ENCODE peak calls at places on chromosomes 2 and 18, in eight cellular contexts. One of them, this sample, is unnamed.

GRCh38 chr18:55779711-55780590 is 192.0 kb upstream of the TCF4 start:
- DNase-seq in iPS-NIHi11: peak; percentile 54
- DNase-seq in cardiac muscle cell: peak; percentile 63
- DNase-seq in adrenal gland: no peak
- DNase-seq in foreskin fibroblast: no peak
- DNase-seq in activated CD4-positive, alpha-beta T cell treated with anti-CD3 and anti-CD28 coated beads for 36 hours: peak; percentile 20
- DNase-seq in endothelial cell: peak; percentile 69
- DNase-seq in skeletal muscle cell: no peak
- DNase-seq in this sample: no peak

GRCh38 chr2:176088048-176088936 is 4.2 kb upstream of the HOXD13 start:
- DNase-seq in activated CD4-positive, alpha-beta T cell treated with anti-CD3 and anti-CD28 coated beads for 36 hours: peak; percentile 61
- DNase-seq in skeletal muscle cell: no peak
- DNase-seq in foreskin fibroblast: peak; percentile 43
- DNase-seq in iPS-NIHi11: peak; percentile 64
- DNase-seq in adrenal gland: peak; percentile 33
- DNase-seq in cardiac muscle cell: peak; percentile 77
- DNase-seq in endothelial cell: peak; percentile 74
- DNase-seq in this sample: no peak

GRCh38 chr18:55435592-55435991 is 152.4 kb downstream of the TCF4 start:
- DNase-seq in foreskin fibroblast: no peak
- DNase-seq in cardiac muscle cell: no peak
- DNase-seq in endothelial cell: no peak
- DNase-seq in skeletal muscle cell: no peak
- DNase-seq in activated CD4-positive, alpha-beta T cell treated with anti-CD3 and anti-CD28 coated beads for 36 hours: no peak
- DNase-seq in iPS-NIHi11: no peak
- DNase-seq in adrenal gland: no peak
- DNase-seq in this sample: no peak

GRCh38 chr2:172053486-172053885 is 31.8 kb upstream of the DLX1 start:
- DNase-seq in endothelial cell: no peak
- DNase-seq in foreskin fibroblast: no peak
- DNase-seq in activated CD4-positive, alpha-beta T cell treated with anti-CD3 and anti-CD28 coated beads for 36 hours: no peak
- DNase-seq in iPS-NIHi11: no peak
- DNase-seq in adrenal gland: no peak
- DNase-seq in cardiac muscle cell: no peak
- DNase-seq in skeletal muscle cell: no peak
- DNase-seq in this sample: no peak

GRCh38 chr2:182372661-182373060 is 54.2 kb downstream of the PDE1A start:
- DNase-seq in skeletal muscle cell: peak; percentile 64
- DNase-seq in foreskin fibroblast: peak; percentile 82
- DNase-seq in activated CD4-positive, alpha-beta T cell treated with anti-CD3 and anti-CD28 coated beads for 36 hours: no peak
- DNase-seq in adrenal gland: no peak
- DNase-seq in cardiac muscle cell: no peak
- DNase-seq in endothelial cell: no peak
- DNase-seq in iPS-NIHi11: peak; percentile 31
- DNase-seq in this sample: no peak

GRCh38 chr2:55111570-55112228 is 61.4 kb upstream of the RTN4 start:
- DNase-seq in adrenal gland: peak; percentile 92
- DNase-seq in activated CD4-positive, alpha-beta T cell treated with anti-CD3 and anti-CD28 coated beads for 36 hours: no peak
- DNase-seq in iPS-NIHi11: no peak
- DNase-seq in skeletal muscle cell: peak; percentile 93
- DNase-seq in cardiac muscle cell: peak; percentile 25
- DNase-seq in foreskin fibroblast: peak; percentile 94
- DNase-seq in endothelial cell: no peak
- DNase-seq in this sample: no peak

GRCh38 chr2:217827430-217828201 is 175.2 kb downstream of the TNS1 start:
- DNase-seq in activated CD4-positive, alpha-beta T cell treated with anti-CD3 and anti-CD28 coated beads for 36 hours: no peak
- DNase-seq in iPS-NIHi11: no peak
- DNase-seq in cardiac muscle cell: no peak
- DNase-seq in adrenal gland: peak; percentile 80
- DNase-seq in endothelial cell: no peak
- DNase-seq in skeletal muscle cell: no peak
- DNase-seq in foreskin fibroblast: no peak
- DNase-seq in this sample: no peak

GRCh38 chr18:13313006-13313661 is 94.6 kb downstream of the LDLRAD4 start:
- DNase-seq in endothelial cell: no peak
- DNase-seq in foreskin fibroblast: no peak
- DNase-seq in cardiac muscle cell: no peak
- DNase-seq in skeletal muscle cell: no peak
- DNase-seq in activated CD4-positive, alpha-beta T cell treated with anti-CD3 and anti-CD28 coated beads for 36 hours: peak; percentile 44
- DNase-seq in iPS-NIHi11: no peak
- DNase-seq in adrenal gland: no peak
- DNase-seq in this sample: peak; percentile 12

GRCh38 chr2:217919781-217920351 is 82.9 kb downstream of the TNS1 start:
- DNase-seq in foreskin fibroblast: peak; percentile 59
- DNase-seq in activated CD4-positive, alpha-beta T cell treated with anti-CD3 and anti-CD28 coated beads for 36 hours: no peak
- DNase-seq in iPS-NIHi11: no peak
- DNase-seq in skeletal muscle cell: no peak
- DNase-seq in cardiac muscle cell: no peak
- DNase-seq in adrenal gland: peak; percentile 78
- DNase-seq in endothelial cell: no peak
- DNase-seq in this sample: no peak

GRCh38 chr18:51867767-51868166 is 472.2 kb upstream of the DCC start:
- DNase-seq in adrenal gland: no peak
- DNase-seq in skeletal muscle cell: peak; percentile 1
- DNase-seq in endothelial cell: no peak
- DNase-seq in iPS-NIHi11: peak; percentile 15
- DNase-seq in cardiac muscle cell: peak; percentile 74
- DNase-seq in foreskin fibroblast: peak; percentile 1
- DNase-seq in activated CD4-positive, alpha-beta T cell treated with anti-CD3 and anti-CD28 coated beads for 36 hours: peak; percentile 14
- DNase-seq in this sample: no peak

GRCh38 chr2:27627963-27628766 is 647 bp downstream of the CCDC121 start:
- DNase-seq in adrenal gland: peak; percentile 50
- DNase-seq in iPS-NIHi11: peak; percentile 11
- DNase-seq in cardiac muscle cell: peak; percentile 42
- DNase-seq in foreskin fibroblast: peak; percentile 83
- DNase-seq in endothelial cell: no peak
- DNase-seq in activated CD4-positive, alpha-beta T cell treated with anti-CD3 and anti-CD28 coated beads for 36 hours: peak; percentile 45
- DNase-seq in skeletal muscle cell: peak; percentile 89
- DNase-seq in this sample: peak; percentile 17